ENCODE peak calls at places on chromosome 21, in four cellular contexts. One of them, this sample, is unnamed.

GRCh38 chr21:31198575-31198974 is 145.5 kb downstream of the TIAM1 start:
- DNase-seq in heart right ventricle: no peak
- DNase-seq in GM20000: peak; percentile 33
- DNase-seq in psoas muscle: no peak
- DNase-seq in this sample: no peak

GRCh38 chr21:41431788-41432548 is 5.9 kb downstream of the MX1 start:
- DNase-seq in psoas muscle: no peak
- DNase-seq in GM20000: peak; percentile 77
- DNase-seq in heart right ventricle: no peak
- DNase-seq in this sample: no peak

GRCh38 chr21:39385299-39386145 is 36.6 kb upstream of the HMGN1 start:
- DNase-seq in heart right ventricle: peak; percentile 76
- DNase-seq in psoas muscle: peak; percentile 93
- DNase-seq in GM20000: peak; percentile 80
- DNase-seq in this sample: no peak

GRCh38 chr21:32122082-32122481 is 156.8 kb downstream of the MIS18A start:
- DNase-seq in GM20000: no peak
- DNase-seq in psoas muscle: no peak
- DNase-seq in heart right ventricle: no peak
- DNase-seq in this sample: no peak

GRCh38 chr21:38787461-38788274 is 18.1 kb upstream of the ETS2 start:
- DNase-seq in GM20000: no peak
- DNase-seq in heart right ventricle: no peak
- DNase-seq in psoas muscle: no peak
- DNase-seq in this sample: peak; percentile 47

GRCh38 chr21:37079211-37079824 is 6.3 kb downstream of the TTC3 start:
- DNase-seq in GM20000: no peak
- DNase-seq in psoas muscle: no peak
- DNase-seq in heart right ventricle: no peak
- DNase-seq in this sample: no peak

GRCh38 chr21:29372063-29372802 is 73.5 kb downstream of the BACH1 start:
- DNase-seq in psoas muscle: no peak
- DNase-seq in GM20000: peak; percentile 73
- DNase-seq in heart right ventricle: peak; percentile 80
- DNase-seq in this sample: peak; percentile 59

GRCh38 chr21:46562472-46562871 is 42.4 kb downstream of the S100B start:
- DNase-seq in heart right ventricle: no peak
- DNase-seq in GM20000: no peak
- DNase-seq in psoas muscle: no peak
- DNase-seq in this sample: no peak

GRCh38 chr21:29073222-29074006 is at the start of gene CCT8:
- DNase-seq in heart right ventricle: peak; percentile 100
- DNase-seq in GM20000: peak; percentile 93
- DNase-seq in psoas muscle: peak; percentile 100
- DNase-seq in this sample: peak; percentile 100

GRCh38 chr21:37159053-37159776 is 86.2 kb downstream of the TTC3 start:
- DNase-seq in psoas muscle: no peak
- DNase-seq in GM20000: peak; percentile 43
- DNase-seq in heart right ventricle: no peak
- DNase-seq in this sample: no peak

GRCh38 chr21:26806734-26807372 is 38.4 kb downstream of the ADAMTS1 start:
- DNase-seq in psoas muscle: no peak
- DNase-seq in heart right ventricle: no peak
- DNase-seq in GM20000: no peak
- DNase-seq in this sample: no peak

GRCh38 chr21:17512245-17513213 is at the start of gene CXADR:
- DNase-seq in psoas muscle: no peak
- DNase-seq in GM20000: peak; percentile 86
- DNase-seq in heart right ventricle: peak; percentile 63
- DNase-seq in this sample: no peak

GRCh38 chr21:15449556-15449955 is 280.2 kb upstream of the USP25 start:
- DNase-seq in heart right ventricle: no peak
- DNase-seq in psoas muscle: no peak
- DNase-seq in GM20000: no peak
- DNase-seq in this sample: no peak

GRCh38 chr21:31151682-31152081 is 113.4 kb upstream of the KRTAP19-8 start:
- DNase-seq in heart right ventricle: no peak
- DNase-seq in psoas muscle: no peak
- DNase-seq in GM20000: no peak
- DNase-seq in this sample: no peak

GRCh38 chr21:21291883-21292569 is 293.8 kb downstream of the NCAM2 start:
- DNase-seq in GM20000: no peak
- DNase-seq in psoas muscle: no peak
- DNase-seq in heart right ventricle: no peak
- DNase-seq in this sample: no peak

GRCh38 chr21:31173881-31174555 is 135.7 kb upstream of the KRTAP19-8 start:
- DNase-seq in psoas muscle: no peak
- DNase-seq in GM20000: no peak
- DNase-seq in heart right ventricle: peak; percentile 41
- DNase-seq in this sample: no peak

GRCh38 chr21:20971296-20971921 is 26.8 kb upstream of the NCAM2 start:
- DNase-seq in psoas muscle: peak; percentile 56
- DNase-seq in heart right ventricle: no peak
- DNase-seq in GM20000: peak; percentile 19
- DNase-seq in this sample: peak; percentile 50

GRCh38 chr21:29271927-29272333 is 26.8 kb upstream of the BACH1 start:
- DNase-seq in GM20000: no peak
- DNase-seq in psoas muscle: no peak
- DNase-seq in heart right ventricle: no peak
- DNase-seq in this sample: no peak

GRCh38 chr21:14520535-14520934 is 25.6 kb downstream of the SAMSN1 start:
- DNase-seq in GM20000: no peak
- DNase-seq in heart right ventricle: no peak
- DNase-seq in psoas muscle: no peak
- DNase-seq in this sample: peak; percentile 87

GRCh38 chr21:38956006-38956405 is 150.3 kb downstream of the ETS2 start:
- DNase-seq in GM20000: no peak
- DNase-seq in heart right ventricle: no peak
- DNase-seq in psoas muscle: no peak
- DNase-seq in this sample: no peak

GRCh38 chr21:27149034-27149433 is 182.1 kb upstream of the ADAMTS5 start:
- DNase-seq in GM20000: no peak
- DNase-seq in psoas muscle: no peak
- DNase-seq in heart right ventricle: no peak
- DNase-seq in this sample: no peak

GRCh38 chr21:31078796-31079195 is 40.5 kb upstream of the KRTAP19-8 start:
- DNase-seq in GM20000: peak; percentile 38
- DNase-seq in heart right ventricle: no peak
- DNase-seq in psoas muscle: no peak
- DNase-seq in this sample: no peak

GRCh38 chr21:45900034-45900868 is 81.3 kb upstream of the COL6A1 start:
- DNase-seq in GM20000: no peak
- DNase-seq in heart right ventricle: no peak
- DNase-seq in psoas muscle: no peak
- DNase-seq in this sample: no peak

GRCh38 chr21:45959182-45959581 is 22.4 kb upstream of the COL6A1 start:
- DNase-seq in psoas muscle: no peak
- DNase-seq in heart right ventricle: no peak
- DNase-seq in GM20000: no peak
- DNase-seq in this sample: no peak

GRCh38 chr21:46148106-46148505 is 7.3 kb downstream of the FTCD start:
- DNase-seq in GM20000: no peak
- DNase-seq in heart right ventricle: no peak
- DNase-seq in psoas muscle: no peak
- DNase-seq in this sample: no peak

GRCh38 chr21:46480466-46480865 is 21.8 kb downstream of the DIP2A start:
- DNase-seq in heart right ventricle: no peak
- DNase-seq in psoas muscle: no peak
- DNase-seq in GM20000: no peak
- DNase-seq in this sample: no peak

GRCh38 chr21:14545906-14546480 is at the start of gene SAMSN1:
- DNase-seq in GM20000: peak; percentile 60
- DNase-seq in psoas muscle: no peak
- DNase-seq in heart right ventricle: no peak
- DNase-seq in this sample: peak; percentile 84

GRCh38 chr21:28252923-28253322 is 739.8 kb downstream of the LTN1 start:
- DNase-seq in psoas muscle: no peak
- DNase-seq in GM20000: no peak
- DNase-seq in heart right ventricle: no peak
- DNase-seq in this sample: no peak

GRCh38 chr21:42539931-42540343 is 26.3 kb downstream of the SLC37A1 start:
- DNase-seq in heart right ventricle: no peak
- DNase-seq in psoas muscle: no peak
- DNase-seq in GM20000: no peak
- DNase-seq in this sample: peak; percentile 34
- TF ChIP-seq CTCF in heart right ventricle: no peak
- TF ChIP-seq CTCF in psoas muscle: no peak
- TF ChIP-seq CTCF in GM20000: no peak
- TF ChIP-seq CTCF in this sample: peak; percentile 54

GRCh38 chr21:34034369-34035014 is 38.9 kb upstream of the MRPS6 start:
- DNase-seq in psoas muscle: no peak
- DNase-seq in GM20000: no peak
- DNase-seq in heart right ventricle: no peak
- DNase-seq in this sample: no peak
- TF ChIP-seq CTCF in psoas muscle: no peak
- TF ChIP-seq CTCF in GM20000: no peak
- TF ChIP-seq CTCF in heart right ventricle: no peak
- TF ChIP-seq CTCF in this sample: no peak

GRCh38 chr21:35737425-35737824 is 322.9 kb downstream of the SETD4 start:
- DNase-seq in heart right ventricle: no peak
- DNase-seq in psoas muscle: no peak
- DNase-seq in GM20000: no peak
- DNase-seq in this sample: no peak

GRCh38 chr21:35732788-35733187 is 327.5 kb downstream of the SETD4 start:
- DNase-seq in heart right ventricle: no peak
- DNase-seq in psoas muscle: no peak
- DNase-seq in GM20000: no peak
- DNase-seq in this sample: no peak

GRCh38 chr21:35738342-35738961 is 321.9 kb downstream of the SETD4 start:
- DNase-seq in heart right ventricle: peak; percentile 5
- DNase-seq in GM20000: no peak
- DNase-seq in psoas muscle: no peak
- DNase-seq in this sample: no peak

GRCh38 chr21:35743571-35743970 is 316.8 kb downstream of the SETD4 start:
- DNase-seq in heart right ventricle: no peak
- DNase-seq in GM20000: no peak
- DNase-seq in psoas muscle: no peak
- DNase-seq in this sample: no peak

DNA sequence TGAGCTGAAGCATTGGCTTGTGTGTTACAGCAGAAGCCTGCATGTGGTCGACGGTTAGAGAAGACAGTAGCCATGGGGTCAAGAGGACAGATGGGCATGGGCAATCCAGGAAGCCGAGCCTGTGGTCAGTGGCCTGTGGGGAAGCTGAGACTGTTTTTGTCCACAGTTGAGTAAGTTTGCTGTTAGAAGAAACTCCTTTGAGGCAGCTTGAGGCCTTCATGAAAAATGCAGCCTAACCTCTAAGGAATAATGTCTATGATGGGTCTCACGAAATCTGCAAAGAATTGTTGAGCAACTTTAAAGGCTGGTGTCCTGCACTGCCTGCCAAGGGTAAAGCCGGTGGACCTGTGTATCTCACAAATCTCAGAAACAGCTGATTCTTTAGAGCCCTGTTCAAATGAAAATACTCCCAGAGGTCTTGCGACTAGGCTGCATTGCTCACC is 322.4 kb downstream of the SETD4 start:
- DNase-seq in GM20000: no peak
- DNase-seq in psoas muscle: peak; percentile 77
- DNase-seq in heart right ventricle: peak; percentile 17
- DNase-seq in this sample: no peak
- TF ChIP-seq CTCF in GM20000: no peak
- TF ChIP-seq CTCF in psoas muscle: no peak
- TF ChIP-seq CTCF in heart right ventricle: no peak
- TF ChIP-seq CTCF in this sample: no peak

GRCh38 chr21:22438428-22439086 is 1440.3 kb downstream of the NCAM2 start:
- DNase-seq in GM20000: no peak
- DNase-seq in psoas muscle: no peak
- DNase-seq in heart right ventricle: no peak
- DNase-seq in this sample: no peak
- TF ChIP-seq CTCF in GM20000: no peak
- TF ChIP-seq CTCF in psoas muscle: no peak
- TF ChIP-seq CTCF in heart right ventricle: no peak
- TF ChIP-seq CTCF in this sample: peak; percentile 29

GRCh38 chr21:44755227-44755626 is 43.9 kb upstream of the TSPEAR start:
- DNase-seq in psoas muscle: no peak
- DNase-seq in heart right ventricle: no peak
- DNase-seq in GM20000: no peak
- DNase-seq in this sample: no peak
- TF ChIP-seq CTCF in psoas muscle: no peak
- TF ChIP-seq CTCF in heart right ventricle: no peak
- TF ChIP-seq CTCF in GM20000: peak; percentile 13
- TF ChIP-seq CTCF in this sample: no peak

GRCh38 chr21:42830456-42831455 is 48.6 kb downstream of the WDR4 start:
- DNase-seq in GM20000: no peak
- DNase-seq in heart right ventricle: no peak
- DNase-seq in psoas muscle: no peak
- DNase-seq in this sample: peak; percentile 55
- TF ChIP-seq CTCF in GM20000: no peak
- TF ChIP-seq CTCF in heart right ventricle: no peak
- TF ChIP-seq CTCF in psoas muscle: no peak
- TF ChIP-seq CTCF in this sample: peak; percentile 51